ENCODE peak calls at places on chromosomes 13 and 19, in eight cellular contexts. One of them, this sample, is unnamed. For H3K4me1 and H3K36me3, the result is how much of the 10 kb centered on the place peaks cover.

GRCh38 chr13:111513766-111514611 is 193.5 kb downstream of the TEX29 start:
- DNase-seq in neural progenitor cell: no peak
- DNase-seq in heart right ventricle: no peak
- DNase-seq in psoas muscle: no peak
- DNase-seq in thoracic aorta: no peak
- DNase-seq in H1: no peak
- DNase-seq in lower lobe of right lung: no peak
- DNase-seq in stomach: no peak
- DNase-seq in this sample: no peak

GRCh38 chr19:15299568-15300409 is 32.5 kb downstream of the BRD4 start:
- DNase-seq in stomach: no peak
- DNase-seq in thoracic aorta: no peak
- DNase-seq in psoas muscle: no peak
- DNase-seq in heart right ventricle: no peak
- DNase-seq in H1: no peak
- DNase-seq in neural progenitor cell: no peak
- DNase-seq in lower lobe of right lung: no peak
- DNase-seq in this sample: no peak

GRCh38 chr13:93226065-93226622 is 463 bp upstream of the GPC6 start:
- DNase-seq in thoracic aorta: no peak
- DNase-seq in lower lobe of right lung: no peak
- DNase-seq in neural progenitor cell: no peak
- DNase-seq in psoas muscle: no peak
- DNase-seq in stomach: no peak
- DNase-seq in heart right ventricle: no peak
- DNase-seq in H1: no peak
- DNase-seq in this sample: no peak

GRCh38 chr13:113148940-113149503 is 9.4 kb upstream of the PROZ start:
- DNase-seq in H1: peak
- DNase-seq in neural progenitor cell: no peak
- DNase-seq in heart right ventricle: no peak
- DNase-seq in stomach: no peak
- DNase-seq in lower lobe of right lung: no peak
- DNase-seq in thoracic aorta: no peak
- DNase-seq in psoas muscle: no peak
- DNase-seq in this sample: peak

GRCh38 chr13:51738226-51738905 is 65.6 kb downstream of the DHRS12 start:
- DNase-seq in lower lobe of right lung: no peak
- DNase-seq in psoas muscle: no peak
- DNase-seq in stomach: no peak
- DNase-seq in neural progenitor cell: no peak
- DNase-seq in heart right ventricle: no peak
- DNase-seq in thoracic aorta: no peak
- DNase-seq in H1: no peak
- DNase-seq in this sample: no peak

GRCh38 chr13:93080166-93080565 is 146.4 kb upstream of the GPC6 start:
- DNase-seq in stomach: no peak
- DNase-seq in heart right ventricle: no peak
- DNase-seq in neural progenitor cell: no peak
- DNase-seq in H1: no peak
- DNase-seq in lower lobe of right lung: no peak
- DNase-seq in psoas muscle: no peak
- DNase-seq in thoracic aorta: no peak
- DNase-seq in this sample: no peak

GRCh38 chr13:65036999-65037398 is 2193.1 kb downstream of the PCDH9 start:
- DNase-seq in lower lobe of right lung: no peak
- DNase-seq in heart right ventricle: no peak
- DNase-seq in stomach: no peak
- DNase-seq in psoas muscle: no peak
- DNase-seq in neural progenitor cell: no peak
- DNase-seq in H1: no peak
- DNase-seq in thoracic aorta: no peak
- DNase-seq in this sample: no peak

GRCh38 chr13:36915106-36915505 is 4.9 kb downstream of the SMAD9 start:
- DNase-seq in H1: no peak
- DNase-seq in neural progenitor cell: no peak
- DNase-seq in lower lobe of right lung: no peak
- DNase-seq in thoracic aorta: no peak
- DNase-seq in stomach: no peak
- DNase-seq in heart right ventricle: no peak
- DNase-seq in psoas muscle: no peak
- DNase-seq in this sample: no peak

GRCh38 chr13:36362251-36362650 is 16.1 kb upstream of the SPART start:
- DNase-seq in lower lobe of right lung: no peak
- DNase-seq in thoracic aorta: no peak
- DNase-seq in stomach: no peak
- DNase-seq in H1: no peak
- DNase-seq in psoas muscle: no peak
- DNase-seq in heart right ventricle: no peak
- DNase-seq in neural progenitor cell: no peak
- DNase-seq in this sample: no peak

GRCh38 chr13:26255717-26256277 is 1.9 kb downstream of the CDK8 start:
- DNase-seq in psoas muscle: no peak
- DNase-seq in lower lobe of right lung: no peak
- DNase-seq in heart right ventricle: no peak
- DNase-seq in neural progenitor cell: no peak
- DNase-seq in stomach: no peak
- DNase-seq in thoracic aorta: no peak
- DNase-seq in H1: no peak
- DNase-seq in this sample: no peak

GRCh38 chr13:57633950-57634828 is 2.6 kb downstream of the PCDH17 start:
- DNase-seq in heart right ventricle: peak
- DNase-seq in lower lobe of right lung: no peak
- DNase-seq in psoas muscle: no peak
- DNase-seq in thoracic aorta: no peak
- DNase-seq in H1: peak
- DNase-seq in neural progenitor cell: peak
- DNase-seq in stomach: no peak
- DNase-seq in this sample: no peak

GRCh38 chr13:27203186-27203585 is 31.6 kb upstream of the USP12 start:
- DNase-seq in lower lobe of right lung: no peak
- DNase-seq in psoas muscle: no peak
- DNase-seq in thoracic aorta: no peak
- DNase-seq in neural progenitor cell: no peak
- DNase-seq in stomach: no peak
- DNase-seq in heart right ventricle: no peak
- DNase-seq in H1: no peak
- DNase-seq in this sample: no peak

GRCh38 chr19:57165846-57166245 is 1.4 kb downstream of the DUXA start:
- DNase-seq in neural progenitor cell: no peak
- DNase-seq in H1: no peak
- DNase-seq in psoas muscle: no peak
- DNase-seq in heart right ventricle: no peak
- DNase-seq in lower lobe of right lung: no peak
- DNase-seq in stomach: no peak
- DNase-seq in thoracic aorta: no peak
- DNase-seq in this sample: no peak

GRCh38 chr13:113920606-113921306 is 53.1 kb downstream of the C13orf46 start:
- DNase-seq in stomach: peak
- DNase-seq in lower lobe of right lung: no peak
- DNase-seq in neural progenitor cell: no peak
- DNase-seq in psoas muscle: no peak
- DNase-seq in thoracic aorta: no peak
- DNase-seq in H1: no peak
- DNase-seq in heart right ventricle: no peak
- DNase-seq in this sample: peak

GRCh38 chr19:4096049-4096892 is 27.7 kb downstream of the MAP2K2 start:
- DNase-seq in lower lobe of right lung: no peak
- DNase-seq in H1: no peak
- DNase-seq in psoas muscle: peak
- DNase-seq in thoracic aorta: no peak
- DNase-seq in neural progenitor cell: no peak
- DNase-seq in heart right ventricle: no peak
- DNase-seq in stomach: peak
- DNase-seq in this sample: no peak

GRCh38 chr19:36577271-36577996 is 4.3 kb upstream of the ZNF529 start:
- DNase-seq in heart right ventricle: no peak
- DNase-seq in lower lobe of right lung: no peak
- DNase-seq in H1: no peak
- DNase-seq in thoracic aorta: no peak
- DNase-seq in stomach: no peak
- DNase-seq in neural progenitor cell: no peak
- DNase-seq in psoas muscle: no peak
- DNase-seq in this sample: no peak

GRCh38 chr13:34863360-34864135 is 78.5 kb upstream of the NBEA start:
- DNase-seq in stomach: no peak
- DNase-seq in thoracic aorta: no peak
- DNase-seq in psoas muscle: no peak
- DNase-seq in H1: no peak
- DNase-seq in heart right ventricle: no peak
- DNase-seq in lower lobe of right lung: no peak
- DNase-seq in neural progenitor cell: no peak
- DNase-seq in this sample: no peak

GRCh38 chr13:44306401-44307192 is 67.0 kb upstream of the SERP2 start:
- DNase-seq in neural progenitor cell: peak
- DNase-seq in psoas muscle: no peak
- DNase-seq in H1: peak
- DNase-seq in lower lobe of right lung: no peak
- DNase-seq in heart right ventricle: peak
- DNase-seq in stomach: peak
- DNase-seq in thoracic aorta: no peak
- DNase-seq in this sample: peak

GRCh38 chr19:29587518-29587986 is 18.5 kb upstream of the POP4 start:
- DNase-seq in psoas muscle: no peak
- DNase-seq in heart right ventricle: no peak
- DNase-seq in lower lobe of right lung: no peak
- DNase-seq in neural progenitor cell: no peak
- DNase-seq in thoracic aorta: no peak
- DNase-seq in H1: no peak
- DNase-seq in stomach: no peak
- DNase-seq in this sample: peak

DNA sequence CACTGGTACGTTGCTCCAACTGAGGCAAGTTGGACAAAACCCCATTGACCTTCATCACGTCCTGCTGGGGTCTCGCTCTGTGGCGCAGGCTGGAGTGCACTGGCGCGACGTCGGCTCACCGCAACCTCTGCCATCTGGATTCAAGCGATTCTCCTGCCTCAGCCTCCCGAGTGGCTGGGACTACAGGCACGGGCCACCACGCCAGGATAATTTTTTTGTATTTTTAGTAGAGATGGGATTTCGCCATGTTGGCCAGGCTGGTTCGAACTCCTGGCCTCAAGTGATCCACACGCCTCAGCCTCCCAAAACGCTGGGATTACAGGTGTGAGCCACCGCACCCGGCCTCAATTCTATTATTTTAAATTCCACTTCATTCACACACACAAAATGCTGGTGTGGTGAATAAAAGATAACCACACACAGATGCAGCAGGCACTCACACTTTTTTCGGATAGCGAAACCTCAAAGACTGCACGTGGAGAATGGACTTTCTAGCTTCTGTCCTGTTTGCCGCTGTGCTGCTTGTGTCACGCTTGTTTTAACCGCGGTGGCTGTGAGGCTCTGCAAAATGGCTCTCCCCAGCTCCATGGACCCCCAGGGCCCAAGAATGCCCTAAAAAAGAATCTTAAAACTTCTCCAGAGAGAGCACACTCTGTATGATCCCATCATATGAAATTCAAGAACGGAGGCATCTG is 58.4 kb downstream of the COL4A1 start:
- DNase-seq in heart right ventricle: peak
- DNase-seq in psoas muscle: no peak
- DNase-seq in H1: no peak
- DNase-seq in thoracic aorta: no peak
- DNase-seq in lower lobe of right lung: no peak
- DNase-seq in stomach: no peak
- DNase-seq in neural progenitor cell: no peak
- DNase-seq in this sample: peak
- H3K27ac ChIP-seq in heart right ventricle: peak
- H3K27ac ChIP-seq in psoas muscle: peak
- H3K27ac ChIP-seq in H1: no peak
- H3K27ac ChIP-seq in thoracic aorta: peak
- H3K27ac ChIP-seq in lower lobe of right lung: peak
- H3K27ac ChIP-seq in stomach: peak
- H3K27ac ChIP-seq in neural progenitor cell: no peak
- H3K27ac ChIP-seq in this sample: peak

DNA sequence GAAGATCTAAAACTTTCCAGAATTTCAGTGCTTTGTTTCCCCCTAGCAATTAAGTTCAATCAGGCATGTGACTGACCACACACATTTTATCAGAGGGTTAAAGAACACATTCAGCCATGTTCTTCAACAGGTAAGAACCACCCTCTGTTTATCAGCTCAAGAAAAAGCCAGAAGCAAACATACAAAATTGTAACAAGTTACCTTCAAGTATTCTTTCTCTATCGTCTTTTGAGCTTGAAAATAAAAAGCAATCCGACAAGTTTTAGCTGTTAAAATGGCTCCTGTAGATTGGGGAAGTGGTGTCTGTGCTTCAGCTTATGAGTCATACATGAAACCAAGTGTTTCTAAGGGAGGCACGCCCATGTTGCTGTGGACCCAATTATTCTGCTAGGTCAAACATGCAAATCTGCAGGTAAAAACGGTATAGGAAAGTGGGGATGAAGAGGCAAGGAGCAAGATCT is at the start of gene ELF1:
- DNase-seq in lower lobe of right lung: peak
- DNase-seq in H1: no peak
- DNase-seq in thoracic aorta: no peak
- DNase-seq in psoas muscle: no peak
- DNase-seq in neural progenitor cell: no peak
- DNase-seq in stomach: peak
- DNase-seq in heart right ventricle: peak
- DNase-seq in this sample: peak
- H3K4me1 ChIP-seq in lower lobe of right lung: under half
- H3K4me1 ChIP-seq in H1: under half
- H3K4me1 ChIP-seq in thoracic aorta: under half
- H3K4me1 ChIP-seq in psoas muscle: under half
- H3K4me1 ChIP-seq in neural progenitor cell: under half
- H3K4me1 ChIP-seq in stomach: half or more
- H3K4me1 ChIP-seq in heart right ventricle: under half
- H3K4me1 ChIP-seq in this sample: under half

DNA sequence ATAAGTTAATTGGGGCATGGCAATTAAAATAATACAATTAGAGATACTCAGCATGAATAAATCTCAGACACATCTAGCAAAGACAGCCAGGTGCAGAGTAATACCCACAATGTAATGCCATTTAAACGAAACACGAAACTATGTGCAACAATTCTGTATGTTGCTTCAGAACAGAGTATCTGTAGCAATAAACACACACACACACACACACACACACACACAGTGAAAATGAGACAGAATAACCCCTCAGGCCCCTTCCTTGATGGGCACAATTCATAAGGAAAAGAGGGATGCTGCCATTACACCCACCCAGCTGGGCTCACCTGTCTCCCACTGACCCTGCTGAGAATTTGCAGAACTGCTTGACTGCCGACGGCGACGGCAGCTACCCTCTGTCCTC is 2.7 kb downstream of the DEDD2 start:
- DNase-seq in lower lobe of right lung: no peak
- DNase-seq in neural progenitor cell: no peak
- DNase-seq in H1: no peak
- DNase-seq in psoas muscle: no peak
- DNase-seq in stomach: no peak
- DNase-seq in thoracic aorta: no peak
- DNase-seq in heart right ventricle: no peak
- DNase-seq in this sample: no peak
- H3K36me3 ChIP-seq in lower lobe of right lung: half or more
- H3K36me3 ChIP-seq in neural progenitor cell: under half
- H3K36me3 ChIP-seq in H1: under half
- H3K36me3 ChIP-seq in psoas muscle: half or more
- H3K36me3 ChIP-seq in stomach: under half
- H3K36me3 ChIP-seq in thoracic aorta: under half
- H3K36me3 ChIP-seq in heart right ventricle: under half
- H3K36me3 ChIP-seq in this sample: under half

GRCh38 chr13:43153436-43154082 is 130.2 kb downstream of the DNAJC15 start:
- DNase-seq in stomach: no peak
- DNase-seq in psoas muscle: no peak
- DNase-seq in heart right ventricle: no peak
- DNase-seq in thoracic aorta: no peak
- DNase-seq in H1: no peak
- DNase-seq in neural progenitor cell: no peak
- DNase-seq in lower lobe of right lung: no peak
- DNase-seq in this sample: no peak
- H3K27ac ChIP-seq in stomach: no peak
- H3K27ac ChIP-seq in psoas muscle: no peak
- H3K27ac ChIP-seq in heart right ventricle: no peak
- H3K27ac ChIP-seq in thoracic aorta: no peak
- H3K27ac ChIP-seq in H1: no peak
- H3K27ac ChIP-seq in neural progenitor cell: no peak
- H3K27ac ChIP-seq in lower lobe of right lung: no peak
- H3K27ac ChIP-seq in this sample: no peak

This sample was measured in ascending aorta.